ENCODE peak calls at places on chromosomes 1 and 21, in ten cellular contexts. V is astrocyte of the cerebellum; Q is CD8-positive, alpha-beta T cell; U is fibroblast of villous mesenchyme; X is GM23338; B is heart left ventricle; N is heart right ventricle; T is adrenal gland; A is fibroblast of pulmonary artery; O is foreskin fibroblast. H is an unnamed sample.

GRCh38 chr1:37239225-37239740 is 205.0 kb upstream of the GRIK3 start:
- DNase-seq in T (no peak), X (no peak), N (no peak), B (no peak), V (no peak), O (no peak), A (no peak), Q (no peak), U (no peak), H (no peak)

GRCh38 chr1:91799863-91800262 is 86.1 kb downstream of the TGFBR3 start:
- DNase-seq in Q (no peak), V (no peak), X (no peak), A (no peak), O (no peak), N (no peak), U (no peak), B (no peak), T (no peak), H (no peak)

GRCh38 chr1:211634931-211635330 is 40.5 kb downstream of the NEK2 start:
- DNase-seq in X (no peak), Q (no peak), B (no peak), O (no peak), U (no peak), T (peak; percentile 2), N (no peak), A (no peak), V (no peak), H (no peak)

GRCh38 chr1:15424146-15424667 is 14.0 kb upstream of the CTRC start:
- DNase-seq in O (no peak), A (no peak), T (no peak), X (no peak), B (no peak), V (no peak), Q (no peak), N (no peak), U (no peak), H (no peak)

GRCh38 chr1:119674835-119675289 is 26.8 kb upstream of the ZNF697 start:
- DNase-seq in V (peak; percentile 45), A (peak; percentile 67), O (no peak), U (peak; percentile 85), N (no peak), X (peak; percentile 82), Q (no peak), B (no peak), T (peak; percentile 76), H (peak; percentile 88)

GRCh38 chr1:44485933-44486475 is 80.9 kb downstream of the RNF220 start:
- DNase-seq in O (no peak), B (no peak), N (no peak), V (no peak), X (no peak), Q (no peak), T (no peak), A (no peak), U (no peak), H (no peak)

GRCh38 chr1:36522461-36523229 is 39.9 kb upstream of the CSF3R start:
- DNase-seq in A (no peak), Q (no peak), X (no peak), U (no peak), N (no peak), B (no peak), T (no peak), V (no peak), O (no peak), H (no peak)

GRCh38 chr1:77292551-77292950 is 10.7 kb downstream of the AK5 start:
- DNase-seq in V (no peak), A (no peak), Q (no peak), O (no peak), U (no peak), X (no peak), B (no peak), T (no peak), N (no peak), H (no peak)

GRCh38 chr1:80375662-80376061 is 1369.1 kb upstream of the ADGRL4 start:
- DNase-seq in O (peak; percentile 87), X (no peak), Q (no peak), A (peak; percentile 61), U (peak; percentile 4), V (peak; percentile 0), T (no peak), N (no peak), B (no peak), H (peak; percentile 90)

GRCh38 chr1:53195913-53196484 is 625 bp upstream of the CPT2 start:
- DNase-seq in X (no peak), V (no peak), A (no peak), B (no peak), N (no peak), Q (no peak), U (no peak), O (no peak), T (no peak), H (no peak)

GRCh38 chr1:30366914-30367313 is 356.5 kb downstream of the MATN1 start:
- DNase-seq in Q (no peak), N (no peak), U (no peak), T (no peak), B (no peak), X (peak; percentile 15), O (no peak), V (no peak), A (no peak), H (no peak)

GRCh38 chr21:37658994-37659458 is 257.2 kb downstream of the KCNJ6 start:
- DNase-seq in Q (no peak), U (peak; percentile 68), N (no peak), O (peak; percentile 84), X (no peak), B (no peak), A (peak; percentile 77), T (peak; percentile 72), V (peak; percentile 49), H (peak; percentile 82)

GRCh38 chr1:209172286-209172685 is 411.2 kb upstream of the CAMK1G start:
- DNase-seq in A (no peak), O (no peak), N (no peak), T (no peak), Q (no peak), V (no peak), U (no peak), X (no peak), B (no peak), H (no peak)

GRCh38 chr1:29213055-29213454 is 17.7 kb downstream of the MECR start:
- DNase-seq in V (no peak), N (no peak), U (no peak), X (no peak), Q (no peak), T (no peak), O (no peak), A (no peak), B (no peak), H (no peak)

GRCh38 chr1:218705911-218706893 is 361.1 kb downstream of the TGFB2 start:
- DNase-seq in U (peak; percentile 98), A (peak; percentile 94), V (peak; percentile 99), X (no peak), N (no peak), T (no peak), O (peak; percentile 89), Q (no peak), B (no peak), H (peak; percentile 99)

GRCh38 chr1:18632218-18632588 is 1.6 kb downstream of the PAX7 start:
- DNase-seq in A (no peak), T (no peak), O (no peak), Q (no peak), V (no peak), N (no peak), X (peak; percentile 70), B (no peak), U (no peak), H (no peak)
- H3K4me3 ChIP-seq in A (no peak overlapping the region), T (no peak overlapping the region), O (no peak overlapping the region), Q (no peak overlapping the region), V (no peak overlapping the region), N (no peak overlapping the region), X (peak overlapping the region; percentile 76), B (no peak overlapping the region), U (no peak overlapping the region), H (no peak overlapping the region)

GRCh38 chr1:229425564-229426159 is 8.2 kb downstream of the ACTA1 start:
- DNase-seq in T (no peak), Q (no peak), X (no peak), B (no peak), N (no peak), O (no peak), U (no peak), A (no peak), V (no peak), H (no peak)

GRCh38 chr1:229420224-229420623 is 13.7 kb downstream of the ACTA1 start:
- DNase-seq in N (no peak), B (no peak), A (no peak), V (no peak), U (no peak), X (no peak), T (no peak), Q (no peak), O (no peak), H (no peak)

GRCh38 chr1:229420765-229421164 is 13.1 kb downstream of the ACTA1 start:
- DNase-seq in Q (no peak), N (no peak), V (no peak), U (no peak), T (no peak), A (no peak), X (no peak), B (no peak), O (no peak), H (no peak)
- TF ChIP-seq CTCF in Q (no peak), N (no peak), V (no peak), U (no peak), T (no peak), A (no peak), X (peak; percentile 34), B (no peak), O (no peak), H (no peak)

DNA sequence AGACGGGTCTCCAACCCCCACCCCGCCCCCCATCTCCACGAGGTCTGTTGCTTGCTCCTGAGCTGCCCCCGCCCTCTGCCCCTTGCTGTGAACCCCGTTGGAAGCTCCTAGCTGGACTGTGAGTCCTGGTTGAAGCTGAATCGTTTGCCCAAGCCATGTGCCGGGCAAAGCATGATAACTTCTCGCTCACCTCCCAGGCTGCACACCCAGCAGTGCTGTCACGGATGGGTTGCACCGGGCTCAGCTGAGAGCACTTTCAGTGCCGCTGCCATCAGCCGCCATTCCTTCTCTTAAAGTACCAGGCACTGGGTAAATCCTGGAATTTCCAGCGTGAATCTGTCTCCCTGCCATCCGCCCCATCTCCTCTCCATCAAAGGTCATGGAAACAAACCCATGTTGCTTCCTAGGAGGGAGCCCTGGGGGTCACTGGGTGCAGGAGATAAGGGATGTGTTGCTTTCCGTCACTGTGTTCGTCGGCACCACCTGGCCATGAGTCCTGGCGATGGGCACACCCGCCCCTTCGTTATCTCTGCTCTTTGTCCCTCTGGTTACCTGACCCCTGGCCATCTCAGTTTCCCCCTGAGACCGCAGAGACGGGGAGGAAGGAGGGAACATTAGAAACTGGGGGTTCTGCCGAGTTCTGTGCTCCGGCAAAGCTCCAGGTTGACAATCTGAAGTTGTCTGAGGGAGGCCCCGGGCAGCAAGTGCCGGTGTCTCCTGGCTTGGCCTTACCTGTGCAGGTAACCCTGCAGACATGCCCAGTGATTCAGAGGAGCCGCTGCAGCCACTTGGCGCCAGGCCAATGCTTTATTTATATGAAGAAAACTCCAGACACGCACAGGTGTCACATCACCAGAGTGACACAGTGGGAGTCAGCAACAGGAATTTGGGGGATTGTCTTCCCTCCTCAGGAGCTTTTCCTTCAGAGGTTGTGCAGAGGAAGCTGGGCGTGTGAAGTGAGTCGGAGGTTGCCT is 2.7 kb downstream of the PDE9A start:
- DNase-seq in B (peak; percentile 42), V (no peak), Q (no peak), A (no peak), U (no peak), N (no peak), X (peak; percentile 47), O (no peak), T (no peak), H (no peak)
- H3K4me3 ChIP-seq in B (no peak overlapping the region), V (no peak overlapping the region), Q (no peak overlapping the region), A (no peak overlapping the region), U (no peak overlapping the region), N (no peak overlapping the region), X (peak overlapping the region; percentile 83), O (no peak overlapping the region), T (no peak overlapping the region), H (no peak overlapping the region)

GRCh38 chr1:2046225-2046917 is 3.8 kb upstream of the PRKCZ start:
- DNase-seq in N (peak; percentile 51), Q (no peak), V (no peak), U (peak; percentile 13), T (peak; percentile 63), B (peak; percentile 82), A (peak; percentile 29), X (peak; percentile 92), O (no peak), H (no peak)
- TF ChIP-seq CTCF in N (peak; percentile 48), Q (no peak), V (peak; percentile 62), U (peak; percentile 68), T (peak; percentile 78), B (peak; percentile 60), A (peak; percentile 72), X (peak; percentile 99), O (peak; percentile 44), H (peak; percentile 51)